ENCODE peak calls at places on chromosome 10, in four cellular contexts. T is PC-3, Y is HCT116, U is hepatocyte. H is an unnamed sample.
A peak's percentile ranks its signal among the peaks of the same experiment; 100 is the strongest.

GRCh38 chr10:15585303-15585715 is 134.4 kb downstream of the ITGA8 start:
- DNase-seq in T (peak; percentile 44), Y (peak; percentile 51), U (peak; percentile 60), H (peak; percentile 83)

GRCh38 chr10:3625959-3626751 is 158.9 kb downstream of the KLF6 start:
- DNase-seq in U (no peak), T (peak; percentile 61), Y (no peak), H (no peak)

GRCh38 chr10:119608316-119609155 is 11.8 kb upstream of the TIAL1 start:
- DNase-seq in U (peak; percentile 64), Y (peak; percentile 54), T (peak; percentile 63), H (peak; percentile 63)

GRCh38 chr10:34922138-34922537 is 107.0 kb upstream of the PARD3 start:
- DNase-seq in Y (no peak), U (no peak), T (peak; percentile 58), H (no peak)

GRCh38 chr10:119268871-119269506 is 61.6 kb downstream of the GRK5 start:
- DNase-seq in U (no peak), Y (no peak), T (no peak), H (no peak)

GRCh38 chr10:118793545-118793944 is 38.8 kb upstream of the CACUL1 start:
- DNase-seq in U (no peak), Y (no peak), T (no peak), H (no peak)

GRCh38 chr10:120948889-120949382 is 97.8 kb downstream of the WDR11 start:
- DNase-seq in Y (peak; percentile 48), U (peak; percentile 89), T (peak; percentile 65), H (peak; percentile 92)

GRCh38 chr10:119281581-119282071 is 74.3 kb downstream of the GRK5 start:
- DNase-seq in T (no peak), Y (no peak), U (no peak), H (no peak)

GRCh38 chr10:119595715-119596515 is 849 bp downstream of the TIAL1 start:
- DNase-seq in U (peak; percentile 69), T (no peak), Y (no peak), H (peak; percentile 35)

GRCh38 chr10:92305133-92306072 is 14.4 kb downstream of the MARCHF5 start:
- DNase-seq in T (no peak), U (no peak), Y (no peak), H (no peak)

GRCh38 chr10:132645630-132646442 is 108.2 kb downstream of the INPP5A start:
- DNase-seq in T (no peak), U (no peak), Y (no peak), H (no peak)

GRCh38 chr10:70087641-70088040 is 35.0 kb downstream of the MACROH2A2 start:
- DNase-seq in Y (no peak), T (no peak), U (no peak), H (no peak)

GRCh38 chr10:43226441-43226840 is 40.4 kb downstream of the RASGEF1A start:
- DNase-seq in Y (no peak), U (no peak), T (no peak), H (no peak)

GRCh38 chr10:110203500-110204455 is 3.6 kb upstream of the MXI1 start:
- DNase-seq in T (no peak), U (peak; percentile 75), Y (no peak), H (no peak)

GRCh38 chr10:102967123-102967522 is 49.0 kb downstream of the CNNM2 start:
- DNase-seq in U (no peak), Y (no peak), T (no peak), H (no peak)

GRCh38 chr10:70193391-70193844 is 23.1 kb upstream of the SAR1A start:
- DNase-seq in Y (no peak), U (peak; percentile 40), T (no peak), H (no peak)

GRCh38 chr10:112761256-112761655 is 188.8 kb upstream of the TCF7L2 start:
- DNase-seq in Y (no peak), U (no peak), T (no peak), H (peak; percentile 28)

GRCh38 chr10:1217661-1218060 is 161.5 kb downstream of the WDR37 start:
- DNase-seq in Y (no peak), T (no peak), U (no peak), H (no peak)

GRCh38 chr10:5159126-5159525 is 25.8 kb downstream of the AKR1C8 start:
- DNase-seq in U (no peak), Y (no peak), T (peak; percentile 2), H (no peak)

GRCh38 chr10:10891437-10891836 is 126.2 kb upstream of the CELF2 start:
- DNase-seq in Y (no peak), T (no peak), U (peak; percentile 78), H (no peak)

GRCh38 chr10:63681965-63682704 is 160.9 kb downstream of the REEP3 start:
- DNase-seq in U (peak; percentile 37), Y (no peak), T (peak; percentile 58), H (no peak)

GRCh38 chr10:80414126-80414898 is 6.0 kb downstream of the PRXL2A start:
- DNase-seq in Y (no peak), U (no peak), T (no peak), H (no peak)

GRCh38 chr10:13707156-13707881 is 120.6 kb downstream of the PRPF18 start:
- DNase-seq in T (peak; percentile 49), Y (no peak), U (peak; percentile 77), H (peak; percentile 88)

GRCh38 chr10:98078774-98079173 is 48.4 kb upstream of the CRTAC1 start:
- DNase-seq in U (no peak), T (no peak), Y (no peak), H (no peak)

GRCh38 chr10:126646101-126646500 is 24.4 kb downstream of the C10orf90 start:
- DNase-seq in Y (no peak), U (no peak), T (peak; percentile 23), H (no peak)

GRCh38 chr10:93079663-93080349 is 6.1 kb downstream of the CYP26A1 start:
- DNase-seq in Y (no peak), T (no peak), U (no peak), H (no peak)

GRCh38 chr10:110815354-110816004 is 56.2 kb upstream of the PDCD4 start:
- DNase-seq in Y (no peak), T (no peak), U (no peak), H (no peak)

GRCh38 chr10:4234661-4235060 is 449.7 kb upstream of the KLF6 start:
- DNase-seq in T (no peak), Y (no peak), U (no peak), H (no peak)

GRCh38 chr10:100825946-100826660 is 80.7 kb downstream of the PAX2 start:
- DNase-seq in T (no peak), Y (no peak), U (no peak), H (no peak)

GRCh38 chr10:132158810-132159209 is 27.9 kb upstream of the DPYSL4 start:
- DNase-seq in U (no peak), T (no peak), Y (no peak), H (no peak)

GRCh38 chr10:102869290-102870198 is at the start of gene AS3MT:
- DNase-seq in Y (no peak), T (peak; percentile 23), U (peak; percentile 79), H (peak; percentile 92)

GRCh38 chr10:132793871-132794849 is 8.2 kb upstream of the NKX6-2 start:
- DNase-seq in T (no peak), U (no peak), Y (no peak), H (peak; percentile 19)

GRCh38 chr10:30445716-30446115 is 11.7 kb downstream of the MAP3K8 start:
- DNase-seq in U (no peak), T (peak; percentile 12), Y (no peak), H (no peak)

GRCh38 chr10:86607674-86608073 is 46.7 kb upstream of the OPN4 start:
- DNase-seq in T (no peak), U (no peak), Y (no peak), H (no peak)

GRCh38 chr10:102118867-102119266 is 1.3 kb downstream of the LDB1 start:
- DNase-seq in Y (no peak), U (no peak), T (no peak), H (peak; percentile 62)

GRCh38 chr10:95196053-95196452 is 2.0 kb downstream of the ACSM6 start:
- DNase-seq in Y (no peak), U (no peak), T (no peak), H (peak; percentile 74)

GRCh38 chr10:95201736-95202135 is 7.7 kb downstream of the ACSM6 start:
- DNase-seq in T (peak; percentile 92), U (no peak), Y (peak; percentile 46), H (no peak)
- TF ChIP-seq EZH2phosphoT487 in T (no peak), U (no peak), Y (no peak), H (no peak)

GRCh38 chr10:123585477-123586445 is 80.4 kb upstream of the GPR26 start:
- DNase-seq in U (no peak), T (no peak), Y (no peak), H (no peak)

GRCh38 chr10:123582084-123582989 is 83.8 kb upstream of the GPR26 start:
- DNase-seq in Y (peak; percentile 68), T (peak; percentile 72), U (peak; percentile 88), H (peak; percentile 89)

GRCh38 chr10:123583639-123584418 is 82.3 kb upstream of the GPR26 start:
- DNase-seq in U (peak; percentile 96), T (peak; percentile 70), Y (peak; percentile 63), H (peak; percentile 92)

GRCh38 chr10:123587110-123587509 is 79.0 kb upstream of the GPR26 start:
- DNase-seq in U (no peak), T (no peak), Y (no peak), H (no peak)

DNA sequence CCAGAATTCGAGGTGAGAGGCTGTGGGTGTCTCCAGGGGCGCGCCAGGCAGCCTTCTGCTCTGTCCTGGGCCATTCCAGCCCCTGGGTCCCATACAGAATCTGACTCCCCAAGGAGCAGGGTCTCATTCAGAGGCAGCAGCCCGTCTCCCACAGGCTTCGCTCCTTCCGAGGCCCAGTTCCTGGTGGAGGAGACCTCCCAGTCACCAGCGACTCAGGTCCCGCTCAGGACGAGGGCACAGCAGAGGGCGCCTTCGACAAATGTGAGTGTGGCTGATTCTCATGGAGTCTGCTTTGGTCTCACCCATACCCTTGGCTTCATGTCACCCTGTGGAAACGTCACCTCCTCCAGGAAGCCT is 81.8 kb upstream of the GPR26 start:
- DNase-seq in Y (no peak), T (no peak), U (no peak), H (no peak)
- H3K4me2 ChIP-seq in Y (no peak overlapping the region), T (no peak overlapping the region), U (peak overlapping the region; percentile 62), H (no peak overlapping the region)

DNA sequence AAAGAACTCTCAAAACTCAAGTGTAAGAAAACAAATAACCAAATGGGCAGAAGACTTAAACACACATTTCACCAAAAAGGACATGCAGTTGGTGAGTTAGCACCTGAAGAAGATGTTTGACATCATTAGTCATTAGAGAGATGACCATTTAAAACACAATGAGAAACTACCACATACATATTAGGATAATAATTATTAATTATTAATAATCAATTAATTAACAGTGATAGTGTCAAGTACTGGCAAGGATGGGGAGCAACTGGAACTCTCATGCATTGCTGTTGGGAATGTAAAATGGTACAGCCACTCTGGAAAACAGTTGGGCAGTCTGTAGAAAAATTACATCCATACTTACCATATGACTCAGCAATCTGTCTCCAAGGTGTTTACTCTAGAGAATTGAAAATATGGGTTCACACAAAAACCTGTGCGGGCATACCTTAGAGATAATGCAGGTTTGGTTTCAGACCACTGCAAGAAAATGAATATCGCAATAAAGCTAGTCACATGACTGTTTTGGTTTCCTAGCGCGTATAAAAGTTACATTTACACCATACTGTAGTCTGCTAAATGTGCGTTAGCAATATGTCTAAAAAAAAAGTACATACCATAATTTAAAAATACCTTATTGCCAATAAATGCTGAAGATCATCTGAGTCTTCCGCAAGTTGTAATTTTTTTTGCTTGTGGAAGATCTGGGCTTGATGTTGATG is 30.3 kb downstream of the ARID5B start:
- DNase-seq in T (peak; percentile 95), Y (no peak), U (no peak), H (no peak)
- H3K9me3 ChIP-seq in T (peaks cover 6% of the 10 kb centered on the region), Y (no peaks in the 10 kb centered on the region), U (no peaks in the 10 kb centered on the region), H (no peaks in the 10 kb centered on the region)

DNA sequence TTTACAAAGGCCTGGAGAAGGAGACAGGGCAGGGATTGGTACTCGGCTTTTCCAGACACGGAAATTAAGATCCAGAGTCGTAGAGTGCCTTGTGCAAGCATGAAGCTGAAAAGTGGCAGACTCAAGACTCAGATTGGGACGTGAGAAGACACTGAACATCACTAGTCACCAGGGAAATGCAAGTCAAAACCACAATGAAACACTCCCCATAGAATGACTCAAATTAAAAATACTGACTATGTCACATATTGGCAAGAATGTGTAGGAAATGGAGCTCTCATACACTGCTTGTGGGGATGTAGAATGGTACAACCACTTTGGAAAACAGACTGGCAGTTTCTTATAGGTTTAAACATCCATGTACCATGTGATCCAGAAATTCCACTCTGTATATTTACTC is 472.0 kb downstream of the RPS24 start:
- DNase-seq in Y (no peak), U (no peak), T (peak; percentile 80), H (no peak)
- TF ChIP-seq EZH2phosphoT487 in Y (no peak), U (no peak), T (no peak), H (no peak)